ENCODE peak calls at places on chromosomes 6 and 20, in six cellular contexts. One of them, this sample, is unnamed.

GRCh38 chr20:17636523-17637412 is 45.3 kb downstream of the RRBP1 start:
- DNase-seq in H9: peak; percentile 80
- DNase-seq in IMR-90: no peak
- DNase-seq in neuronal stem cell: peak; percentile 62
- DNase-seq in mesenchymal stem cell: no peak
- DNase-seq in H1: no peak
- DNase-seq in this sample: no peak

GRCh38 chr6:90241229-90241873 is 55.3 kb downstream of the BACH2 start:
- DNase-seq in H9: no peak
- DNase-seq in IMR-90: no peak
- DNase-seq in neuronal stem cell: no peak
- DNase-seq in mesenchymal stem cell: no peak
- DNase-seq in H1: no peak
- DNase-seq in this sample: no peak

GRCh38 chr20:32168184-32168910 is 39.2 kb downstream of the PLAGL2 start:
- DNase-seq in H9: peak; percentile 70
- DNase-seq in IMR-90: peak; percentile 58
- DNase-seq in neuronal stem cell: no peak
- DNase-seq in mesenchymal stem cell: peak; percentile 47
- DNase-seq in H1: no peak
- DNase-seq in this sample: no peak

GRCh38 chr20:58905236-58905635 is 52.7 kb downstream of the GNAS start:
- DNase-seq in H9: no peak
- DNase-seq in IMR-90: no peak
- DNase-seq in neuronal stem cell: no peak
- DNase-seq in mesenchymal stem cell: no peak
- DNase-seq in H1: no peak
- DNase-seq in this sample: no peak

GRCh38 chr6:136676075-136676474 is 116.2 kb downstream of the MAP3K5 start:
- DNase-seq in H9: no peak
- DNase-seq in IMR-90: no peak
- DNase-seq in neuronal stem cell: no peak
- DNase-seq in mesenchymal stem cell: no peak
- DNase-seq in H1: no peak
- DNase-seq in this sample: peak; percentile 96

GRCh38 chr6:18640134-18640533 is 253.0 kb downstream of the RNF144B start:
- DNase-seq in H9: no peak
- DNase-seq in IMR-90: no peak
- DNase-seq in neuronal stem cell: no peak
- DNase-seq in mesenchymal stem cell: no peak
- DNase-seq in H1: no peak
- DNase-seq in this sample: no peak

GRCh38 chr20:4153251-4153650 is 137.9 kb upstream of the RNF24 start:
- DNase-seq in H9: no peak
- DNase-seq in IMR-90: no peak
- DNase-seq in neuronal stem cell: no peak
- DNase-seq in mesenchymal stem cell: no peak
- DNase-seq in H1: no peak
- DNase-seq in this sample: no peak

GRCh38 chr6:154792761-154793160 is 59.5 kb downstream of the SCAF8 start:
- DNase-seq in H9: no peak
- DNase-seq in IMR-90: peak; percentile 12
- DNase-seq in neuronal stem cell: no peak
- DNase-seq in mesenchymal stem cell: no peak
- DNase-seq in H1: no peak
- DNase-seq in this sample: peak; percentile 83

GRCh38 chr6:125300992-125301434 is 754 bp downstream of the HDDC2 start:
- DNase-seq in H9: no peak
- DNase-seq in IMR-90: peak; percentile 51
- DNase-seq in neuronal stem cell: no peak
- DNase-seq in mesenchymal stem cell: peak; percentile 58
- DNase-seq in H1: no peak
- DNase-seq in this sample: peak; percentile 42

GRCh38 chr6:2744206-2744771 is 6.4 kb downstream of the MYLK4 start:
- DNase-seq in H9: no peak
- DNase-seq in IMR-90: no peak
- DNase-seq in neuronal stem cell: no peak
- DNase-seq in mesenchymal stem cell: peak; percentile 26
- DNase-seq in H1: no peak
- DNase-seq in this sample: no peak

GRCh38 chr20:461254-462198 is 807 bp downstream of the TBC1D20 start:
- DNase-seq in H9: peak; percentile 57
- DNase-seq in IMR-90: peak; percentile 42
- DNase-seq in neuronal stem cell: peak; percentile 42
- DNase-seq in mesenchymal stem cell: peak; percentile 73
- DNase-seq in H1: no peak
- DNase-seq in this sample: peak; percentile 57

GRCh38 chr20:8943638-8944037 is 125.2 kb upstream of the PLCB4 start:
- DNase-seq in H9: no peak
- DNase-seq in IMR-90: no peak
- DNase-seq in neuronal stem cell: no peak
- DNase-seq in mesenchymal stem cell: no peak
- DNase-seq in H1: no peak
- DNase-seq in this sample: no peak

GRCh38 chr6:33858053-33858475 is 54.3 kb upstream of the MLN start:
- DNase-seq in H9: no peak
- DNase-seq in IMR-90: no peak
- DNase-seq in neuronal stem cell: no peak
- DNase-seq in mesenchymal stem cell: no peak
- DNase-seq in H1: no peak
- DNase-seq in this sample: no peak
- H4K91ac ChIP-seq in H9: no peak overlapping the region
- H4K91ac ChIP-seq in IMR-90: no peak overlapping the region
- H4K91ac ChIP-seq in neuronal stem cell: no peak overlapping the region
- H4K91ac ChIP-seq in mesenchymal stem cell: no peak overlapping the region
- H4K91ac ChIP-seq in H1: no peak overlapping the region
- H4K91ac ChIP-seq in this sample: no peak overlapping the region

GRCh38 chr20:63773571-63774347 is 34.2 kb downstream of the SLC2A4RG start:
- DNase-seq in H9: no peak
- DNase-seq in IMR-90: no peak
- DNase-seq in neuronal stem cell: no peak
- DNase-seq in mesenchymal stem cell: no peak
- DNase-seq in H1: no peak
- DNase-seq in this sample: no peak
- H4K8ac ChIP-seq in H9: no peak overlapping the region
- H4K8ac ChIP-seq in IMR-90: peak overlapping the region; percentile 13
- H4K8ac ChIP-seq in neuronal stem cell: no peak overlapping the region
- H4K8ac ChIP-seq in mesenchymal stem cell: no peak overlapping the region
- H4K8ac ChIP-seq in H1: no peak overlapping the region
- H4K8ac ChIP-seq in this sample: no peak overlapping the region

GRCh38 chr6:82022614-82023102 is 224.9 kb downstream of the IBTK start:
- DNase-seq in H9: no peak
- DNase-seq in IMR-90: peak; percentile 84
- DNase-seq in neuronal stem cell: no peak
- DNase-seq in mesenchymal stem cell: peak; percentile 81
- DNase-seq in H1: no peak
- DNase-seq in this sample: peak; percentile 88
- H3K9ac ChIP-seq in H9: no peak overlapping the region
- H3K9ac ChIP-seq in IMR-90: no peak overlapping the region
- H3K9ac ChIP-seq in neuronal stem cell: no peak overlapping the region
- H3K9ac ChIP-seq in mesenchymal stem cell: peak overlapping the region; percentile 47
- H3K9ac ChIP-seq in H1: no peak overlapping the region
- H3K9ac ChIP-seq in this sample: no peak overlapping the region

DNA sequence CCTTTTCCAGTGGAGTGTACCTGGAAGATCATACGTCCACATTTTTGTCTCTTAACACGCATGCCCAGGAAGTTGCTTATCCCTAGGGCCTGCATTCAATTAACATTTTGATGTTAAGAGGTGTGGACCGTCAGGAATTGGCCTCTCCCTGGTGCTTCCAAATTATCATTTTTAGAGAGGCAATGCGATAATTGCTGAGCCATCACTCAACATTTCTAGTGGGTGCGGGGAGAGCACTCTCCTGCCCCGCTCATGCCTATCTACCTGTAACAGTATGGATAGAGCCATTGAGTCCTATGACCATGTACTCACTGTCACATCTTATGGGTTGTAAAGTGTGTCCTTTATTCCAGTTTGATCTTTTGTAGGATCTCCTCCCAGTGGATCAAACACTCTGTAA is 37.7 kb upstream of the PAQR8 start:
- DNase-seq in H9: no peak
- DNase-seq in IMR-90: no peak
- DNase-seq in neuronal stem cell: no peak
- DNase-seq in mesenchymal stem cell: no peak
- DNase-seq in H1: no peak
- DNase-seq in this sample: no peak
- H4K91ac ChIP-seq in H9: no peak overlapping the region
- H4K91ac ChIP-seq in IMR-90: no peak overlapping the region
- H4K91ac ChIP-seq in neuronal stem cell: no peak overlapping the region
- H4K91ac ChIP-seq in mesenchymal stem cell: no peak overlapping the region
- H4K91ac ChIP-seq in H1: no peak overlapping the region
- H4K91ac ChIP-seq in this sample: no peak overlapping the region

GRCh38 chr20:37072293-37073196 is 23.3 kb downstream of the RBL1 start:
- DNase-seq in H9: no peak
- DNase-seq in IMR-90: no peak
- DNase-seq in neuronal stem cell: no peak
- DNase-seq in mesenchymal stem cell: no peak
- DNase-seq in H1: no peak
- DNase-seq in this sample: peak; percentile 76
- H4K8ac ChIP-seq in H9: no peak overlapping the region
- H4K8ac ChIP-seq in IMR-90: no peak overlapping the region
- H4K8ac ChIP-seq in neuronal stem cell: no peak overlapping the region
- H4K8ac ChIP-seq in mesenchymal stem cell: no peak overlapping the region
- H4K8ac ChIP-seq in H1: no peak overlapping the region
- H4K8ac ChIP-seq in this sample: no peak overlapping the region

This sample was measured in trophoblast cell.